ENCODE peak calls at places on chromosomes 13 and 19, in nine cellular contexts. T is transverse colon; P is heart left ventricle; H is CD4-positive, alpha-beta memory T cell; M is AG04450; N is GM12878; A is OCI-LY7; L is breast epithelium; Y is astrocyte. J is an unnamed sample.

GRCh38 chr13:44873486-44873885 is 115.8 kb downstream of the NUFIP1 start:
- DNase-seq in A (no peak), T (no peak), H (no peak), L (no peak), M (no peak), Y (peak; percentile 57), P (no peak), N (no peak), J (no peak)

GRCh38 chr13:51764184-51765141 is 39.5 kb downstream of the DHRS12 start:
- DNase-seq in N (peak; percentile 65), P (peak; percentile 68), L (peak; percentile 54), H (peak; percentile 48), Y (peak; percentile 75), M (peak; percentile 77), A (no peak), T (peak; percentile 56), J (peak; percentile 70)

GRCh38 chr19:42092350-42092749 is 16.4 kb downstream of the ZNF574 start:
- DNase-seq in M (no peak), L (no peak), A (peak; percentile 46), P (no peak), T (peak; percentile 65), Y (no peak), H (peak; percentile 22), N (no peak), J (peak; percentile 64)

GRCh38 chr13:30457306-30457891 is 8.3 kb downstream of the HMGB1 start:
- DNase-seq in N (no peak), L (no peak), H (no peak), M (no peak), Y (no peak), P (no peak), T (no peak), A (no peak), J (no peak)

GRCh38 chr13:52377898-52378297 is 28.1 kb downstream of the THSD1 start:
- DNase-seq in M (no peak), Y (no peak), H (no peak), L (no peak), A (no peak), P (no peak), N (no peak), T (no peak), J (no peak)

GRCh38 chr19:2524840-2525723 is 49.2 kb downstream of the GADD45B start:
- DNase-seq in N (no peak), Y (peak; percentile 56), T (no peak), A (no peak), L (no peak), M (no peak), P (peak; percentile 68), H (no peak), J (no peak)

GRCh38 chr19:48190288-48191284 is 20.1 kb downstream of the ZSWIM9 start:
- DNase-seq in P (no peak), A (peak; percentile 90), M (peak; percentile 27), N (no peak), T (peak; percentile 26), H (peak; percentile 42), L (peak; percentile 37), Y (peak; percentile 94), J (no peak)

GRCh38 chr19:2474232-2475017 is 1.5 kb upstream of the GADD45B start:
- DNase-seq in N (no peak), M (no peak), L (peak; percentile 76), H (peak; percentile 84), A (peak; percentile 90), T (peak; percentile 86), P (peak; percentile 93), Y (peak; percentile 79), J (peak; percentile 70)

GRCh38 chr19:50803633-50804419 is 13.6 kb downstream of the ACP4 start:
- DNase-seq in H (peak; percentile 6), A (peak; percentile 67), P (no peak), Y (no peak), T (no peak), N (no peak), M (no peak), L (peak; percentile 20), J (no peak)

GRCh38 chr13:94163535-94163934 is 315.9 kb downstream of the DCT start:
- DNase-seq in A (no peak), M (no peak), T (no peak), N (no peak), P (no peak), L (no peak), H (no peak), Y (no peak), J (no peak)

GRCh38 chr13:57557979-57558529 is 73.5 kb upstream of the PCDH17 start:
- DNase-seq in A (peak; percentile 17), H (no peak), P (no peak), L (no peak), N (no peak), Y (no peak), M (no peak), T (no peak), J (peak; percentile 28)

GRCh38 chr13:48828962-48829405 is 146.7 kb upstream of the FNDC3A start:
- DNase-seq in L (no peak), N (no peak), Y (peak; percentile 54), T (no peak), M (no peak), A (peak; percentile 50), P (no peak), H (no peak), J (no peak)

GRCh38 chr19:47719047-47719885 is 6.0 kb downstream of the EHD2 start:
- DNase-seq in L (peak; percentile 84), N (no peak), H (no peak), P (peak; percentile 93), T (peak; percentile 80), Y (peak; percentile 96), A (no peak), M (peak; percentile 99), J (no peak)

GRCh38 chr13:36447501-36447900 is 15.2 kb downstream of the CCNA1 start:
- DNase-seq in L (no peak), T (no peak), N (no peak), A (no peak), P (no peak), H (no peak), Y (peak; percentile 20), M (no peak), J (no peak)

GRCh38 chr19:48419158-48419920 is 25.9 kb downstream of the GRIN2D start:
- DNase-seq in L (no peak), T (peak; percentile 75), A (peak; percentile 53), N (peak; percentile 57), H (peak; percentile 69), M (no peak), P (peak; percentile 72), Y (no peak), J (peak; percentile 40)

GRCh38 chr13:39209731-39210633 is 171.7 kb downstream of the NHLRC3 start:
- DNase-seq in L (no peak), Y (no peak), H (no peak), M (no peak), T (no peak), P (no peak), A (no peak), N (no peak), J (no peak)

GRCh38 chr19:49987159-49987698 is 26.3 kb upstream of the SIGLEC11 start:
- DNase-seq in M (peak; percentile 74), Y (peak; percentile 91), T (peak; percentile 86), L (peak; percentile 68), P (peak; percentile 88), H (peak; percentile 83), A (peak; percentile 90), N (peak; percentile 54), J (peak; percentile 80)

GRCh38 chr13:110137677-110138008 is 169.3 kb downstream of the COL4A1 start:
- DNase-seq in M (no peak), N (no peak), H (no peak), T (peak; percentile 40), Y (peak; percentile 37), A (peak; percentile 10), L (peak; percentile 52), P (no peak), J (peak; percentile 18)

GRCh38 chr13:47680752-47681151 is 320.3 kb downstream of the SUCLA2 start:
- DNase-seq in M (no peak), Y (peak; percentile 64), P (no peak), H (no peak), A (no peak), N (no peak), L (no peak), T (no peak), J (no peak)

GRCh38 chr13:60163525-60164471 is at the start of gene DIAPH3:
- DNase-seq in P (peak; percentile 97), N (peak; percentile 76), Y (peak; percentile 92), L (peak; percentile 94), A (peak; percentile 96), M (peak; percentile 89), T (peak; percentile 97), H (peak; percentile 89), J (peak; percentile 96)

DNA sequence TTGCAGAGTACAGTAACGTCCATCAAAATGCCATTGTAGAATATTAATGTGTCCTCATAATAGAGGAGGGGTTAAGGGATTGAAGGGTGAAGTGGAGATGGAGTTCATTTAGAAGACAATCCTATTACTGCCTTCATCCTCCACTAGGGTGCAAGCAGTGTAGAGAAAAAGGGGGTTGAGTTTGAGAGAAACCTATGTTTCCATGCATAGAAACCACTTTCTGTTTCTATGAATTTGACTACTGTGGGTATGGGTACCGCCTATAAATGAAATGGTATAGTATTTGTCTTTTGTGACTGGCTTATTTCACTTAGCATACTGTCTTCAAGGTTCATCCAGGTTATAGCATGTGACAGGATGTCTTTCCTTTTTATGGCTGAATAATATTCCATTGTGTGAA is 156.0 kb downstream of the GGACT start:
- DNase-seq in A (no peak), T (no peak), M (no peak), N (no peak), L (no peak), Y (no peak), H (no peak), P (no peak), J (no peak)
- H3K9me3 ChIP-seq in A (no peaks in the 10 kb centered on the region), T (no peaks in the 10 kb centered on the region), M (no peaks in the 10 kb centered on the region), N (no peaks in the 10 kb centered on the region), L (no peaks in the 10 kb centered on the region), Y (no peaks in the 10 kb centered on the region), H (no peaks in the 10 kb centered on the region), P (no peaks in the 10 kb centered on the region), J (no peaks in the 10 kb centered on the region)

DNA sequence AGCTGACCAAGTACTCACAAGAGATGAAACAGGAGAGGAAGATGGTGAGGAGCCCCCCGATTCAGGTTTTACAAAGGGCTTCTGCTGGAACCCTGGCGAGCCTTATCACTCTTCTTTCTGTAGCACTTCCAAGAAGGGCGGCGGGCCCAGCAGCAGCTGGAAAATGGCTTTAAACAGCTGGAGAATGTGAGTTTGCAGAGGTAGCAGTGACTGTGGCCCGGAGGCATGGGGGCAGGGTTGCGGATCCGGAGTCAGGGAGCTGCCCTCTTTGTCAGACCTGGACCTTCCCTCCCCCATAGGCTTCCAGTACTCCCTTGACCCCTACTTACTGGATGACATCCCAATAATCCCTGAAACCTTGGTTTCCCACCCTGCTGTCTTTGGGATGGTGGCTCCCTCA is 3.6 kb downstream of the TRIP10 start:
- DNase-seq in N (no peak), P (no peak), A (no peak), Y (no peak), M (no peak), T (peak; percentile 8), H (no peak), L (no peak), J (no peak)
- H3K27ac ChIP-seq in N (no peak overlapping the region), P (peak overlapping the region; percentile 81), A (no peak overlapping the region), Y (no peak overlapping the region), M (no peak overlapping the region), T (peak overlapping the region; percentile 87), H (no peak overlapping the region), L (peak overlapping the region; percentile 70), J (no peak overlapping the region)

GRCh38 chr19:589693-590395 is at the start of gene HCN2:
- DNase-seq in T (no peak), L (no peak), A (no peak), H (no peak), M (no peak), P (no peak), Y (no peak), N (no peak), J (no peak)
- H3K4me3 ChIP-seq in T (no peak within 1 kb of the TSS), L (no peak within 1 kb of the TSS), A (no peak within 1 kb of the TSS), H (no peak within 1 kb of the TSS), M (peak within 1 kb of the TSS; percentile 12), P (peak within 1 kb of the TSS; percentile 11), Y (no peak within 1 kb of the TSS), N (no peak within 1 kb of the TSS), J (peak within 1 kb of the TSS; percentile 5)

GRCh38 chr19:40026597-40026970 is 29.4 kb downstream of the ZNF780B start:
- DNase-seq in Y (no peak), M (no peak), L (no peak), N (no peak), T (no peak), H (no peak), P (no peak), A (no peak), J (no peak)
- H3K9me3 ChIP-seq in Y (peaks cover 35% of the 10 kb centered on the region), M (peaks cover 50% of the 10 kb centered on the region), L (peaks cover 75% of the 10 kb centered on the region), N (peaks cover 26% of the 10 kb centered on the region), T (peaks cover 95% of the 10 kb centered on the region), H (no peaks in the 10 kb centered on the region), P (peaks cover 100% of the 10 kb centered on the region), A (peaks cover 33% of the 10 kb centered on the region), J (peaks cover 7% of the 10 kb centered on the region)

J was measured in small intestine.